ENCODE peak calls at places on chromosomes 12 and 14, in eight cellular contexts. One of them, this sample, is unnamed.
A peak's percentile ranks its signal among the peaks of the same experiment; 100 is the strongest.

GRCh38 chr12:106369624-106370346 is 12.2 kb downstream of the POLR3B start:
- DNase-seq in A549: peak; percentile 67
- DNase-seq in Peyer's patch: no peak
- DNase-seq in H9: no peak
- DNase-seq in endothelial cell: no peak
- DNase-seq in WTC11: no peak
- DNase-seq in right atrium auricular region: no peak
- DNase-seq in GM20000: no peak
- DNase-seq in this sample: no peak

GRCh38 chr12:75994069-75994740 is 37.4 kb downstream of the PHLDA1 start:
- DNase-seq in A549: no peak
- DNase-seq in Peyer's patch: no peak
- DNase-seq in H9: no peak
- DNase-seq in endothelial cell: no peak
- DNase-seq in WTC11: no peak
- DNase-seq in right atrium auricular region: no peak
- DNase-seq in GM20000: no peak
- DNase-seq in this sample: no peak

GRCh38 chr12:132127041-132127440 is 17.1 kb downstream of the DDX51 start:
- DNase-seq in A549: no peak
- DNase-seq in Peyer's patch: no peak
- DNase-seq in H9: no peak
- DNase-seq in endothelial cell: no peak
- DNase-seq in WTC11: no peak
- DNase-seq in right atrium auricular region: no peak
- DNase-seq in GM20000: no peak
- DNase-seq in this sample: no peak

GRCh38 chr12:79932393-79932792 is 2.5 kb downstream of the PPP1R12A start:
- DNase-seq in A549: no peak
- DNase-seq in Peyer's patch: no peak
- DNase-seq in H9: no peak
- DNase-seq in endothelial cell: no peak
- DNase-seq in WTC11: no peak
- DNase-seq in right atrium auricular region: no peak
- DNase-seq in GM20000: no peak
- DNase-seq in this sample: no peak

GRCh38 chr12:130581782-130582181 is 134.3 kb downstream of the RIMBP2 start:
- DNase-seq in A549: no peak
- DNase-seq in Peyer's patch: no peak
- DNase-seq in H9: no peak
- DNase-seq in endothelial cell: no peak
- DNase-seq in WTC11: no peak
- DNase-seq in right atrium auricular region: no peak
- DNase-seq in GM20000: no peak
- DNase-seq in this sample: no peak

GRCh38 chr12:98456583-98457573 is 58.5 kb upstream of the TMPO start:
- DNase-seq in A549: no peak
- DNase-seq in Peyer's patch: peak; percentile 55
- DNase-seq in H9: peak; percentile 78
- DNase-seq in endothelial cell: peak; percentile 56
- DNase-seq in WTC11: peak; percentile 74
- DNase-seq in right atrium auricular region: no peak
- DNase-seq in GM20000: peak; percentile 47
- DNase-seq in this sample: peak; percentile 42

GRCh38 chr14:89625208-89625987 is 208.4 kb upstream of the FOXN3 start:
- DNase-seq in A549: no peak
- DNase-seq in Peyer's patch: no peak
- DNase-seq in H9: peak; percentile 42
- DNase-seq in endothelial cell: no peak
- DNase-seq in WTC11: no peak
- DNase-seq in right atrium auricular region: no peak
- DNase-seq in GM20000: no peak
- DNase-seq in this sample: peak; percentile 23

GRCh38 chr12:54279227-54279631 is 693 bp downstream of the CBX5 start:
- DNase-seq in A549: no peak
- DNase-seq in Peyer's patch: no peak
- DNase-seq in H9: no peak
- DNase-seq in endothelial cell: no peak
- DNase-seq in WTC11: no peak
- DNase-seq in right atrium auricular region: no peak
- DNase-seq in GM20000: no peak
- DNase-seq in this sample: no peak

GRCh38 chr12:70052931-70053497 is 190.2 kb upstream of the CNOT2 start:
- DNase-seq in A549: peak; percentile 81
- DNase-seq in Peyer's patch: no peak
- DNase-seq in H9: no peak
- DNase-seq in endothelial cell: no peak
- DNase-seq in WTC11: no peak
- DNase-seq in right atrium auricular region: peak; percentile 76
- DNase-seq in GM20000: no peak
- DNase-seq in this sample: no peak

GRCh38 chr12:99605-100004 is 33.0 kb downstream of the IQSEC3 start:
- DNase-seq in A549: no peak
- DNase-seq in Peyer's patch: no peak
- DNase-seq in H9: peak; percentile 73
- DNase-seq in endothelial cell: peak; percentile 18
- DNase-seq in WTC11: no peak
- DNase-seq in right atrium auricular region: no peak
- DNase-seq in GM20000: no peak
- DNase-seq in this sample: no peak

GRCh38 chr12:70823182-70823976 is 97.2 kb downstream of the PTPRR start:
- DNase-seq in A549: no peak
- DNase-seq in Peyer's patch: no peak
- DNase-seq in H9: peak; percentile 36
- DNase-seq in endothelial cell: no peak
- DNase-seq in WTC11: peak; percentile 13
- DNase-seq in right atrium auricular region: no peak
- DNase-seq in GM20000: no peak
- DNase-seq in this sample: no peak

GRCh38 chr12:49866859-49867579 is 24.1 kb upstream of the BCDIN3D start:
- DNase-seq in A549: peak; percentile 66
- DNase-seq in Peyer's patch: peak; percentile 78
- DNase-seq in H9: peak; percentile 92
- DNase-seq in endothelial cell: peak; percentile 80
- DNase-seq in WTC11: peak; percentile 90
- DNase-seq in right atrium auricular region: peak; percentile 83
- DNase-seq in GM20000: peak; percentile 92
- DNase-seq in this sample: peak; percentile 84

GRCh38 chr14:103221781-103222358 is 98.6 kb downstream of the TNFAIP2 start:
- DNase-seq in A549: no peak
- DNase-seq in Peyer's patch: no peak
- DNase-seq in H9: peak; percentile 25
- DNase-seq in endothelial cell: no peak
- DNase-seq in WTC11: no peak
- DNase-seq in right atrium auricular region: no peak
- DNase-seq in GM20000: peak; percentile 25
- DNase-seq in this sample: no peak

GRCh38 chr12:121373748-121374147 is 21.5 kb upstream of the ANAPC5 start:
- DNase-seq in A549: no peak
- DNase-seq in Peyer's patch: no peak
- DNase-seq in H9: no peak
- DNase-seq in endothelial cell: no peak
- DNase-seq in WTC11: no peak
- DNase-seq in right atrium auricular region: no peak
- DNase-seq in GM20000: no peak
- DNase-seq in this sample: no peak

GRCh38 chr12:57456145-57456700 is 1.1 kb downstream of the INHBE start:
- DNase-seq in A549: peak; percentile 81
- DNase-seq in Peyer's patch: no peak
- DNase-seq in H9: peak; percentile 92
- DNase-seq in endothelial cell: peak; percentile 71
- DNase-seq in WTC11: peak; percentile 75
- DNase-seq in right atrium auricular region: no peak
- DNase-seq in GM20000: no peak
- DNase-seq in this sample: peak; percentile 58

GRCh38 chr14:34237098-34237497 is 224.9 kb downstream of the SPTSSA start:
- DNase-seq in A549: peak; percentile 33
- DNase-seq in Peyer's patch: no peak
- DNase-seq in H9: no peak
- DNase-seq in endothelial cell: no peak
- DNase-seq in WTC11: no peak
- DNase-seq in right atrium auricular region: no peak
- DNase-seq in GM20000: no peak
- DNase-seq in this sample: no peak

GRCh38 chr14:100666851-100667250 is 59.8 kb upstream of the DLK1 start:
- DNase-seq in A549: no peak
- DNase-seq in Peyer's patch: no peak
- DNase-seq in H9: no peak
- DNase-seq in endothelial cell: no peak
- DNase-seq in WTC11: no peak
- DNase-seq in right atrium auricular region: no peak
- DNase-seq in GM20000: no peak
- DNase-seq in this sample: no peak

GRCh38 chr14:21486640-21487087 is 9.7 kb downstream of the TOX4 start:
- DNase-seq in A549: no peak
- DNase-seq in Peyer's patch: no peak
- DNase-seq in H9: no peak
- DNase-seq in endothelial cell: no peak
- DNase-seq in WTC11: no peak
- DNase-seq in right atrium auricular region: no peak
- DNase-seq in GM20000: no peak
- DNase-seq in this sample: no peak

GRCh38 chr12:49055978-49056754 is 4.4 kb downstream of the KMT2D start:
- DNase-seq in A549: peak; percentile 83
- DNase-seq in Peyer's patch: no peak
- DNase-seq in H9: peak; percentile 75
- DNase-seq in endothelial cell: peak; percentile 59
- DNase-seq in WTC11: peak; percentile 41
- DNase-seq in right atrium auricular region: peak; percentile 77
- DNase-seq in GM20000: peak; percentile 90
- DNase-seq in this sample: peak; percentile 42

GRCh38 chr14:91125801-91126200 is 11.9 kb downstream of the DGLUCY start:
- DNase-seq in A549: no peak
- DNase-seq in Peyer's patch: no peak
- DNase-seq in H9: no peak
- DNase-seq in endothelial cell: no peak
- DNase-seq in WTC11: no peak
- DNase-seq in right atrium auricular region: no peak
- DNase-seq in GM20000: no peak
- DNase-seq in this sample: no peak

GRCh38 chr12:130537051-130537450 is 179.0 kb downstream of the RIMBP2 start:
- DNase-seq in A549: no peak
- DNase-seq in Peyer's patch: no peak
- DNase-seq in H9: no peak
- DNase-seq in endothelial cell: no peak
- DNase-seq in WTC11: no peak
- DNase-seq in right atrium auricular region: no peak
- DNase-seq in GM20000: no peak
- DNase-seq in this sample: no peak

GRCh38 chr12:4280351-4281163 is 7.0 kb downstream of the CCND2 start:
- DNase-seq in A549: no peak
- DNase-seq in Peyer's patch: peak; percentile 64
- DNase-seq in H9: no peak
- DNase-seq in endothelial cell: no peak
- DNase-seq in WTC11: no peak
- DNase-seq in right atrium auricular region: no peak
- DNase-seq in GM20000: no peak
- DNase-seq in this sample: no peak

GRCh38 chr12:58106185-58106584 is 164.8 kb downstream of the ATP23 start:
- DNase-seq in A549: no peak
- DNase-seq in Peyer's patch: no peak
- DNase-seq in H9: no peak
- DNase-seq in endothelial cell: no peak
- DNase-seq in WTC11: no peak
- DNase-seq in right atrium auricular region: no peak
- DNase-seq in GM20000: no peak
- DNase-seq in this sample: no peak

GRCh38 chr12:81872400-81872799 is 113.2 kb upstream of the PPFIA2 start:
- DNase-seq in A549: no peak
- DNase-seq in Peyer's patch: no peak
- DNase-seq in H9: no peak
- DNase-seq in endothelial cell: no peak
- DNase-seq in WTC11: no peak
- DNase-seq in right atrium auricular region: no peak
- DNase-seq in GM20000: no peak
- DNase-seq in this sample: no peak
- TF ChIP-seq CTCF in A549: no peak
- TF ChIP-seq CTCF in Peyer's patch: no peak
- TF ChIP-seq CTCF in H9: no peak
- TF ChIP-seq CTCF in endothelial cell: no peak
- TF ChIP-seq CTCF in WTC11: no peak
- TF ChIP-seq CTCF in right atrium auricular region: no peak
- TF ChIP-seq CTCF in GM20000: no peak
- TF ChIP-seq CTCF in this sample: no peak

GRCh38 chr14:77320238-77320935 is at the start of gene POMT2:
- DNase-seq in A549: peak; percentile 93
- DNase-seq in Peyer's patch: peak; percentile 95
- DNase-seq in H9: peak; percentile 97
- DNase-seq in endothelial cell: peak; percentile 95
- DNase-seq in WTC11: peak; percentile 98
- DNase-seq in right atrium auricular region: peak; percentile 96
- DNase-seq in GM20000: peak; percentile 92
- DNase-seq in this sample: peak; percentile 96
- TF ChIP-seq CTCF in A549: peak; percentile 30
- TF ChIP-seq CTCF in Peyer's patch: peak; percentile 56
- TF ChIP-seq CTCF in H9: peak; percentile 58
- TF ChIP-seq CTCF in endothelial cell: peak; percentile 42
- TF ChIP-seq CTCF in WTC11: no peak
- TF ChIP-seq CTCF in right atrium auricular region: peak; percentile 71
- TF ChIP-seq CTCF in GM20000: no peak
- TF ChIP-seq CTCF in this sample: peak; percentile 59

GRCh38 chr12:14570231-14570630 is 2.5 kb upstream of the PLBD1 start:
- DNase-seq in A549: no peak
- DNase-seq in Peyer's patch: no peak
- DNase-seq in H9: no peak
- DNase-seq in endothelial cell: no peak
- DNase-seq in WTC11: no peak
- DNase-seq in right atrium auricular region: no peak
- DNase-seq in GM20000: no peak
- DNase-seq in this sample: no peak

GRCh38 chr12:14573118-14573517 is 5.4 kb upstream of the PLBD1 start:
- DNase-seq in A549: no peak
- DNase-seq in Peyer's patch: no peak
- DNase-seq in H9: no peak
- DNase-seq in endothelial cell: no peak
- DNase-seq in WTC11: no peak
- DNase-seq in right atrium auricular region: no peak
- DNase-seq in GM20000: no peak
- DNase-seq in this sample: no peak

GRCh38 chr12:14575585-14575984 is 7.9 kb upstream of the PLBD1 start:
- DNase-seq in A549: no peak
- DNase-seq in Peyer's patch: no peak
- DNase-seq in H9: no peak
- DNase-seq in endothelial cell: no peak
- DNase-seq in WTC11: no peak
- DNase-seq in right atrium auricular region: no peak
- DNase-seq in GM20000: no peak
- DNase-seq in this sample: no peak

GRCh38 chr12:14571779-14572178 is 4.1 kb upstream of the PLBD1 start:
- DNase-seq in A549: no peak
- DNase-seq in Peyer's patch: no peak
- DNase-seq in H9: no peak
- DNase-seq in endothelial cell: no peak
- DNase-seq in WTC11: no peak
- DNase-seq in right atrium auricular region: no peak
- DNase-seq in GM20000: no peak
- DNase-seq in this sample: no peak

GRCh38 chr12:14572401-14572800 is 4.7 kb upstream of the PLBD1 start:
- DNase-seq in A549: no peak
- DNase-seq in Peyer's patch: no peak
- DNase-seq in H9: no peak
- DNase-seq in endothelial cell: no peak
- DNase-seq in WTC11: no peak
- DNase-seq in right atrium auricular region: no peak
- DNase-seq in GM20000: no peak
- DNase-seq in this sample: no peak
- TF ChIP-seq CTCF in A549: no peak
- TF ChIP-seq CTCF in Peyer's patch: peak; percentile 5
- TF ChIP-seq CTCF in H9: peak; percentile 50
- TF ChIP-seq CTCF in endothelial cell: no peak
- TF ChIP-seq CTCF in WTC11: no peak
- TF ChIP-seq CTCF in right atrium auricular region: no peak
- TF ChIP-seq CTCF in GM20000: no peak
- TF ChIP-seq CTCF in this sample: no peak

GRCh38 chr12:68158427-68158826 is 1.1 kb downstream of the IFNG start:
- DNase-seq in A549: peak; percentile 15
- DNase-seq in Peyer's patch: no peak
- DNase-seq in H9: no peak
- DNase-seq in endothelial cell: peak; percentile 6
- DNase-seq in WTC11: no peak
- DNase-seq in right atrium auricular region: no peak
- DNase-seq in GM20000: no peak
- DNase-seq in this sample: no peak
- TF ChIP-seq CTCF in A549: peak; percentile 20
- TF ChIP-seq CTCF in Peyer's patch: peak; percentile 22
- TF ChIP-seq CTCF in H9: peak; percentile 78
- TF ChIP-seq CTCF in endothelial cell: peak; percentile 83
- TF ChIP-seq CTCF in WTC11: peak; percentile 54
- TF ChIP-seq CTCF in right atrium auricular region: peak; percentile 50
- TF ChIP-seq CTCF in GM20000: no peak
- TF ChIP-seq CTCF in this sample: peak; percentile 68